ENCODE peak calls at places on chromosomes 4 and X, in four cellular contexts. Y is GM12878, U is A549, F is K562. C is an unnamed sample.
A peak's percentile ranks its signal among the peaks of the same experiment; 100 is the strongest.

GRCh38 chrX:22533898-22534297 is 261.2 kb downstream of the CBLL2 start:
- DNase-seq in Y (no peak), U (no peak), F (no peak), C (no peak)

GRCh38 chrX:110759785-110760184 is 35.8 kb downstream of the CHRDL1 start:
- DNase-seq in Y (no peak), U (no peak), F (no peak), C (peak; percentile 58)

GRCh38 chrX:148501121-148502066 is 977 bp downstream of the AFF2 start:
- DNase-seq in Y (no peak), U (peak; percentile 0), F (no peak), C (no peak)

GRCh38 chrX:148380614-148381561 is 119.5 kb upstream of the AFF2 start:
- DNase-seq in Y (peak; percentile 55), U (no peak), F (no peak), C (no peak)

GRCh38 chr4:140861359-140862181 is 105.4 kb upstream of the TBC1D9 start:
- DNase-seq in Y (peak; percentile 17), U (peak; percentile 34), F (peak; percentile 70), C (peak; percentile 91)

GRCh38 chr4:102620697-102621497 is 119.7 kb downstream of the NFKB1 start:
- DNase-seq in Y (no peak), U (peak; percentile 62), F (peak; percentile 81), C (peak; percentile 82)

GRCh38 chrX:109732319-109732779 is 708 bp downstream of the ACSL4 start:
- DNase-seq in Y (no peak), U (peak; percentile 9), F (peak; percentile 50), C (peak; percentile 59)

GRCh38 chrX:78658851-78659744 is at the start of gene RTL3:
- DNase-seq in Y (no peak), U (no peak), F (no peak), C (peak; percentile 78)

GRCh38 chr4:90127706-90128345 is 632 bp downstream of the CCSER1 start:
- DNase-seq in Y (no peak), U (no peak), F (no peak), C (no peak)

GRCh38 chrX:1453951-1454785 is 1.5 kb upstream of the ASMTL start:
- DNase-seq in Y (no peak), U (peak; percentile 83), F (peak; percentile 84), C (peak; percentile 69)

GRCh38 chr4:41935652-41936021 is 408 bp downstream of the TMEM33 start:
- DNase-seq in Y (no peak), U (peak; percentile 8), F (peak; percentile 59), C (peak; percentile 10)

GRCh38 chr4:48372272-48372671 is 30.9 kb downstream of the SLAIN2 start:
- DNase-seq in Y (no peak), U (no peak), F (no peak), C (no peak)
- TF ChIP-seq ELK1 in Y (no peak), U (no peak), F (no peak), C (no peak)

GRCh38 chr4:81084029-81084428 is 53.5 kb downstream of the BMP3 start:
- DNase-seq in Y (no peak), U (no peak), F (no peak), C (peak; percentile 72)
- TF ChIP-seq BHLHE40 in Y (no peak), U (no peak), F (no peak), C (no peak)

DNA sequence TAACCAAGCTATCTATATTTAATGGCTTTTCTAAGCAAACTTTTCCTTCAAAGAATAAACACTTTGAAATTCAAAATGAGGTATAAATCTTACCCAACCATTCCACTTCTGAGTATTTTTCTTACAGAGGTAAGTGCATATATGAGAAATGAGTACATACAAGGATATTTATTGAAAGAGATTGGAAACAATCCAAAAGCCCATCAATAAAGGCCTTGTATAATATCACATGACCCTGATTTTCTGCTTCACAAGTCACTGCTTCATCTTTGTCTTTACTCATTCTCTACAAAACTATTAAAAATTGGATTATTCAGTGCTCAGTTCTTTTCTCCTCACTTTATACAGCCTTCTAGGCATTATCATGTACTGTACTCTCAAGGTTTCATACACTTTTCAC is 91.3 kb downstream of the SRPX start:
- DNase-seq in Y (no peak), U (no peak), F (no peak), C (no peak)
- H3K9me3 ChIP-seq in Y (no peaks in the 10 kb centered on the region), U (no peaks in the 10 kb centered on the region), F (no peaks in the 10 kb centered on the region), C (no peaks in the 10 kb centered on the region)

GRCh38 chr4:4416981-4417380 is 30.1 kb downstream of the NSG1 start:
- DNase-seq in Y (no peak), U (no peak), F (no peak), C (no peak)
- TF ChIP-seq ELK1 in Y (no peak), U (no peak), F (no peak), C (no peak)

DNA sequence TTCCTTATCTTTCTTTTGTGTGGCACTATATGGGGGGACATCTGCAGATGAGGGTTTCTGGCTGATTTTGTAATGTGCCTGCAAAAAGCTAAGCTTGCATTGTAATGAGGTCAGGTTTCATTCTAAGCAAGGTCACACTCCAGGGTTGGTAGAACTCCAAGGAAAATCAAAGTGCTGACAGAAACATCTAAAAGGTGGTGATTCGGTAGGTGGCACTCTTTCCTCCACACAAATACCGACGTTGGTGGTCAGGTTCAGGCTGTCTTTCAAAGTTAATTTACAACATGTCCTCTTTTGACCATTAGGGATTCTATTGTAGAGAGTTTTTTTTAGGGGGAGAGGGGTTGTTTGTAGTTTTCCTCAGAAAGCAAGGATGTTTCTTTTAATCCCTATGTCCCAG is 434.4 kb downstream of the PPARGC1A start:
- DNase-seq in Y (no peak), U (no peak), F (no peak), C (no peak)
- TF ChIP-seq BHLHE40 in Y (no peak), U (no peak), F (no peak), C (no peak)

DNA sequence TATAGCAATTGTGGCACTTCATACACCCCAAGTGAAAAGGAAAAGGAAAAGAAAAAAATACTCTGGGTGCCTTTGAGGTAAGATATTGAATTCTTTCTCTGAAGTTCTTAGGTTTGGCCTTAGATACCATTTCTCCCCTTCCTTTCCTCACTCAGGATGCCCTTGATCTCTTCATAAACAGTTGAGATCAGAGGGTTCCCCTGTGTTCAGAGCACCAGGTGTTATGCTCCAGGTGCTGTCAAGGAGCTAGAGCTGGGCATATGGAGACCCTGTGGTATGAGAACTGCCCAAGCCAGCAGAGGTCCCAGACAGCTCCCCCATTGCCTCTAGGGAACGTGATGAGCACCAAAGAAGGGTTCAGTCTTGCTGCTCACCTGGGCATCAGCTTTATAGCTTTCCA is 17.1 kb upstream of the CD40LG start:
- DNase-seq in Y (no peak), U (no peak), F (no peak), C (no peak)
- H3K9me3 ChIP-seq in Y (no peaks in the 10 kb centered on the region), U (no peaks in the 10 kb centered on the region), F (no peaks in the 10 kb centered on the region), C (no peaks in the 10 kb centered on the region)

GRCh38 chr4:133247861-133248260 is 98.8 kb downstream of the PCDH10 start:
- DNase-seq in Y (no peak), U (no peak), F (no peak), C (no peak)
- TF ChIP-seq ELK1 in Y (no peak), U (no peak), F (no peak), C (no peak)

GRCh38 chr4:77697860-77698599 is 92.4 kb downstream of the CXCL13 start:
- DNase-seq in Y (no peak), U (peak; percentile 10), F (peak; percentile 9), C (peak; percentile 67)
- TF ChIP-seq BHLHE40 in Y (no peak), U (no peak), F (no peak), C (no peak)

GRCh38 chr4:1255699-1256098 is 6.8 kb upstream of the CTBP1 start:
- DNase-seq in Y (no peak), U (no peak), F (no peak), C (no peak)
- H3K9me3 ChIP-seq in Y (peaks cover 24% of the 10 kb centered on the region), U (peaks cover 56% of the 10 kb centered on the region), F (peaks cover 8% of the 10 kb centered on the region), C (peaks cover 36% of the 10 kb centered on the region)

GRCh38 chr4:26991057-26991456 is 130.4 kb downstream of the STIM2 start:
- DNase-seq in Y (no peak), U (no peak), F (no peak), C (no peak)

GRCh38 chr4:26993967-26994366 is 133.3 kb downstream of the STIM2 start:
- DNase-seq in Y (no peak), U (no peak), F (no peak), C (no peak)

GRCh38 chr4:26993541-26993940 is 132.9 kb downstream of the STIM2 start:
- DNase-seq in Y (no peak), U (no peak), F (no peak), C (peak; percentile 57)

GRCh38 chr4:26995316-26995715 is 134.7 kb downstream of the STIM2 start:
- DNase-seq in Y (no peak), U (no peak), F (no peak), C (no peak)

GRCh38 chr4:26992657-26993361 is 132.2 kb downstream of the STIM2 start:
- DNase-seq in Y (peak; percentile 72), U (no peak), F (peak; percentile 60), C (peak; percentile 89)
- TF ChIP-seq ELK1 in Y (no peak), U (no peak), F (no peak), C (no peak)

C was measured in IMR-90.